ENCODE peak calls at places on chromosome 11, in five cellular contexts. One of them, this sample, is unnamed.

GRCh38 chr11:83051760-83052671 is 19.7 kb downstream of the RAB30 start:
- DNase-seq in fibroblast of lung: peak; percentile 97
- DNase-seq in A549: no peak
- DNase-seq in fibroblast of the aortic adventitia: peak; percentile 99
- DNase-seq in heart left ventricle: peak; percentile 67
- DNase-seq in this sample: peak; percentile 95

GRCh38 chr11:33651555-33651954 is 49.1 kb downstream of the C11orf91 start:
- DNase-seq in fibroblast of lung: no peak
- DNase-seq in A549: no peak
- DNase-seq in fibroblast of the aortic adventitia: no peak
- DNase-seq in heart left ventricle: no peak
- DNase-seq in this sample: no peak

GRCh38 chr11:33674035-33674814 is 26.4 kb downstream of the C11orf91 start:
- DNase-seq in fibroblast of lung: peak; percentile 91
- DNase-seq in A549: no peak
- DNase-seq in fibroblast of the aortic adventitia: peak; percentile 41
- DNase-seq in heart left ventricle: no peak
- DNase-seq in this sample: peak; percentile 68

GRCh38 chr11:64619811-64620285 is 28.8 kb downstream of the SLC22A12 start:
- DNase-seq in fibroblast of lung: peak; percentile 43
- DNase-seq in A549: no peak
- DNase-seq in fibroblast of the aortic adventitia: peak; percentile 71
- DNase-seq in heart left ventricle: peak; percentile 55
- DNase-seq in this sample: peak; percentile 16

GRCh38 chr11:102046841-102047240 is 396 bp upstream of the CFAP300 start:
- DNase-seq in fibroblast of lung: peak; percentile 70
- DNase-seq in A549: no peak
- DNase-seq in fibroblast of the aortic adventitia: peak; percentile 76
- DNase-seq in heart left ventricle: no peak
- DNase-seq in this sample: no peak

GRCh38 chr11:80694385-80694784 is 1253.6 kb upstream of the TENM4 start:
- DNase-seq in fibroblast of lung: no peak
- DNase-seq in A549: no peak
- DNase-seq in fibroblast of the aortic adventitia: no peak
- DNase-seq in heart left ventricle: no peak
- DNase-seq in this sample: no peak

GRCh38 chr11:94948070-94948617 is 25.2 kb downstream of the CWC15 start:
- DNase-seq in fibroblast of lung: peak; percentile 93
- DNase-seq in A549: no peak
- DNase-seq in fibroblast of the aortic adventitia: peak; percentile 68
- DNase-seq in heart left ventricle: no peak
- DNase-seq in this sample: peak; percentile 87

GRCh38 chr11:94151311-94151710 is 22.7 kb downstream of the PANX1 start:
- DNase-seq in fibroblast of lung: peak; percentile 50
- DNase-seq in A549: no peak
- DNase-seq in fibroblast of the aortic adventitia: no peak
- DNase-seq in heart left ventricle: no peak
- DNase-seq in this sample: no peak

GRCh38 chr11:119284344-119285157 is 32.4 kb downstream of the MCAM start:
- DNase-seq in fibroblast of lung: peak; percentile 36
- DNase-seq in A549: peak; percentile 25
- DNase-seq in fibroblast of the aortic adventitia: peak; percentile 64
- DNase-seq in heart left ventricle: no peak
- DNase-seq in this sample: peak; percentile 55

GRCh38 chr11:65502274-65502851 is 3.5 kb downstream of the MALAT1 start:
- DNase-seq in fibroblast of lung: peak; percentile 55
- DNase-seq in A549: no peak
- DNase-seq in fibroblast of the aortic adventitia: peak; percentile 77
- DNase-seq in heart left ventricle: peak; percentile 4
- DNase-seq in this sample: peak; percentile 75

GRCh38 chr11:17564687-17565042 is 17.6 kb downstream of the OTOG start:
- DNase-seq in fibroblast of lung: no peak
- DNase-seq in A549: no peak
- DNase-seq in fibroblast of the aortic adventitia: no peak
- DNase-seq in heart left ventricle: no peak
- DNase-seq in this sample: no peak

GRCh38 chr11:32420937-32421532 is 14.3 kb downstream of the WT1 start:
- DNase-seq in fibroblast of lung: peak; percentile 11
- DNase-seq in A549: no peak
- DNase-seq in fibroblast of the aortic adventitia: no peak
- DNase-seq in heart left ventricle: peak; percentile 62
- DNase-seq in this sample: no peak

GRCh38 chr11:84685976-84686375 is 941.2 kb downstream of the DLG2 start:
- DNase-seq in fibroblast of lung: no peak
- DNase-seq in A549: no peak
- DNase-seq in fibroblast of the aortic adventitia: no peak
- DNase-seq in heart left ventricle: no peak
- DNase-seq in this sample: no peak

GRCh38 chr11:72613977-72614376 is 60.2 kb downstream of the PDE2A start:
- DNase-seq in fibroblast of lung: no peak
- DNase-seq in A549: no peak
- DNase-seq in fibroblast of the aortic adventitia: no peak
- DNase-seq in heart left ventricle: peak; percentile 53
- DNase-seq in this sample: no peak

GRCh38 chr11:119772581-119772980 is 43.6 kb upstream of the NECTIN1 start:
- DNase-seq in fibroblast of lung: no peak
- DNase-seq in A549: no peak
- DNase-seq in fibroblast of the aortic adventitia: no peak
- DNase-seq in heart left ventricle: no peak
- DNase-seq in this sample: no peak

GRCh38 chr11:132037467-132037862 is 667.0 kb downstream of the NTM start:
- DNase-seq in fibroblast of lung: no peak
- DNase-seq in A549: no peak
- DNase-seq in fibroblast of the aortic adventitia: no peak
- DNase-seq in heart left ventricle: no peak
- DNase-seq in this sample: no peak

GRCh38 chr11:87353904-87354303 is 316.2 kb downstream of the TMEM135 start:
- DNase-seq in fibroblast of lung: no peak
- DNase-seq in A549: no peak
- DNase-seq in fibroblast of the aortic adventitia: no peak
- DNase-seq in heart left ventricle: no peak
- DNase-seq in this sample: no peak

GRCh38 chr11:12372111-12372510 is 5.3 kb upstream of the PARVA start:
- DNase-seq in fibroblast of lung: no peak
- DNase-seq in A549: no peak
- DNase-seq in fibroblast of the aortic adventitia: no peak
- DNase-seq in heart left ventricle: no peak
- DNase-seq in this sample: no peak

GRCh38 chr11:94845622-94846021 is 77.5 kb downstream of the AMOTL1 start:
- DNase-seq in fibroblast of lung: peak; percentile 27
- DNase-seq in A549: no peak
- DNase-seq in fibroblast of the aortic adventitia: no peak
- DNase-seq in heart left ventricle: no peak
- DNase-seq in this sample: peak; percentile 43

GRCh38 chr11:65814131-65814959 is 19.4 kb upstream of the SNX32 start:
- DNase-seq in fibroblast of lung: no peak
- DNase-seq in A549: no peak
- DNase-seq in fibroblast of the aortic adventitia: peak; percentile 39
- DNase-seq in heart left ventricle: peak; percentile 37
- DNase-seq in this sample: no peak

GRCh38 chr11:121231576-121232278 is 60.8 kb upstream of the SC5D start:
- DNase-seq in fibroblast of lung: no peak
- DNase-seq in A549: no peak
- DNase-seq in fibroblast of the aortic adventitia: no peak
- DNase-seq in heart left ventricle: peak; percentile 50
- DNase-seq in this sample: no peak

GRCh38 chr11:126407101-126407521 is 51.6 kb downstream of the ST3GAL4 start:
- DNase-seq in fibroblast of lung: no peak
- DNase-seq in A549: no peak
- DNase-seq in fibroblast of the aortic adventitia: no peak
- DNase-seq in heart left ventricle: no peak
- DNase-seq in this sample: no peak

GRCh38 chr11:68216171-68216938 is 3.3 kb upstream of the KMT5B start:
- DNase-seq in fibroblast of lung: no peak
- DNase-seq in A549: no peak
- DNase-seq in fibroblast of the aortic adventitia: no peak
- DNase-seq in heart left ventricle: peak; percentile 70
- DNase-seq in this sample: no peak

GRCh38 chr11:106463796-106464201 is 386.3 kb downstream of the AASDHPPT start:
- DNase-seq in fibroblast of lung: peak; percentile 66
- DNase-seq in A549: no peak
- DNase-seq in fibroblast of the aortic adventitia: peak; percentile 46
- DNase-seq in heart left ventricle: no peak
- DNase-seq in this sample: no peak

GRCh38 chr11:107998761-107999160 is 9.9 kb upstream of the CUL5 start:
- DNase-seq in fibroblast of lung: no peak
- DNase-seq in A549: no peak
- DNase-seq in fibroblast of the aortic adventitia: peak; percentile 22
- DNase-seq in heart left ventricle: no peak
- DNase-seq in this sample: no peak

GRCh38 chr11:66704659-66705360 is 24.2 kb downstream of the SPTBN2 start:
- DNase-seq in fibroblast of lung: no peak
- DNase-seq in A549: no peak
- DNase-seq in fibroblast of the aortic adventitia: no peak
- DNase-seq in heart left ventricle: no peak
- DNase-seq in this sample: no peak

GRCh38 chr11:66607126-66607834 is 9.2 kb upstream of the RBM14 start:
- DNase-seq in fibroblast of lung: peak; percentile 78
- DNase-seq in A549: no peak
- DNase-seq in fibroblast of the aortic adventitia: peak; percentile 96
- DNase-seq in heart left ventricle: peak; percentile 70
- DNase-seq in this sample: peak; percentile 89

GRCh38 chr11:65225284-65226102 is 36.3 kb upstream of the POLA2 start:
- DNase-seq in fibroblast of lung: peak; percentile 58
- DNase-seq in A549: no peak
- DNase-seq in fibroblast of the aortic adventitia: peak; percentile 68
- DNase-seq in heart left ventricle: peak; percentile 48
- DNase-seq in this sample: peak; percentile 53

GRCh38 chr11:66846671-66847091 is 3.4 kb downstream of the RCE1 start:
- DNase-seq in fibroblast of lung: no peak
- DNase-seq in A549: no peak
- DNase-seq in fibroblast of the aortic adventitia: no peak
- DNase-seq in heart left ventricle: no peak
- DNase-seq in this sample: no peak

GRCh38 chr11:1918436-1919315 is 827 bp upstream of the TNNT3 start:
- DNase-seq in fibroblast of lung: no peak
- DNase-seq in A549: no peak
- DNase-seq in fibroblast of the aortic adventitia: no peak
- DNase-seq in heart left ventricle: peak; percentile 38
- DNase-seq in this sample: no peak
- TF ChIP-seq CTCF in fibroblast of lung: peak; percentile 7
- TF ChIP-seq CTCF in A549: no peak
- TF ChIP-seq CTCF in fibroblast of the aortic adventitia: no peak
- TF ChIP-seq CTCF in heart left ventricle: no peak
- TF ChIP-seq CTCF in this sample: no peak

DNA sequence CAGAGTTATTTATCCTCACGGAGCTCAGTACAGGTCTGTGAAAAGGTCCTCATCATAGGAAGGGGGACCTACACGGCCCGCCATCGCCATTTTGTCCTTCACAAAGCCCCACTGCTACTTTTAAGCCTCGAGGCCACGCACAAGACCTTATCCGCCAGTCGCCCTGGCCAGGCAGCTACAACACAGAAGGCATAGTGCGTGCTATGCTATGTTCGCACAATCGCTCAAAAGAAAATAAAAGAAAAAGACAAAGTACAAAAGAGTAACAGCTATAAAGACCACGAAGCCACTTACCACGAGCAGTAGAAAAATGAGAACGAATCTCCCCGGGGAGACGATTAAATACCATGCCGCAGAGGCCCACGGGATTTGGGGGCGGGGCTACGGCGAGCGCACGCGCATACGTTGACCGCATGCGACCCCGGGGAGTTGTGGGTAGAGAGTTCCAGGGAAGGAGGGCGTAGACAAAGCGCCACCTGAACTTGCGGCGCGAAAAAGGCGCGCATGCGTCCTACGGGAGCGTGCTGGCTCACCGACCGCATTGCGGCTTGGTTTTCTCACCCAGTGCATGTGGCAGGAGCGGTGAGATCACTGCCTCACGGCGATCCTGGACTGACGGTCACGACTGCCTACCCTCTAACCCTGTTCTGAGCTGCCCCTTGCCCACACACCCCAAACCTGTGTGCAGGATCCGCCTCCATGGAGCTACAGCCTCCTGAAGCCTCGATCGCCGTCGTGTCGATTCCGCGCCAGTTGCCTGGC is 16.4 kb upstream of the WDR74 start:
- DNase-seq in fibroblast of lung: peak; percentile 97
- DNase-seq in A549: peak; percentile 95
- DNase-seq in fibroblast of the aortic adventitia: peak; percentile 97
- DNase-seq in heart left ventricle: peak; percentile 96
- DNase-seq in this sample: peak; percentile 98
- TF ChIP-seq CTCF in fibroblast of lung: no peak
- TF ChIP-seq CTCF in A549: no peak
- TF ChIP-seq CTCF in fibroblast of the aortic adventitia: no peak
- TF ChIP-seq CTCF in heart left ventricle: no peak
- TF ChIP-seq CTCF in this sample: no peak

GRCh38 chr11:97140885-97141494 is 751.2 kb downstream of the JRKL start:
- DNase-seq in fibroblast of lung: no peak
- DNase-seq in A549: no peak
- DNase-seq in fibroblast of the aortic adventitia: no peak
- DNase-seq in heart left ventricle: no peak
- DNase-seq in this sample: no peak
- TF ChIP-seq CTCF in fibroblast of lung: peak; percentile 35
- TF ChIP-seq CTCF in A549: no peak
- TF ChIP-seq CTCF in fibroblast of the aortic adventitia: no peak
- TF ChIP-seq CTCF in heart left ventricle: peak; percentile 42
- TF ChIP-seq CTCF in this sample: peak; percentile 21

GRCh38 chr11:70523384-70524095 is 125.2 kb downstream of the CTTN start:
- DNase-seq in fibroblast of lung: no peak
- DNase-seq in A549: no peak
- DNase-seq in fibroblast of the aortic adventitia: no peak
- DNase-seq in heart left ventricle: peak; percentile 11
- DNase-seq in this sample: no peak

GRCh38 chr11:70521475-70522260 is 123.3 kb downstream of the CTTN start:
- DNase-seq in fibroblast of lung: no peak
- DNase-seq in A549: no peak
- DNase-seq in fibroblast of the aortic adventitia: no peak
- DNase-seq in heart left ventricle: peak; percentile 9
- DNase-seq in this sample: no peak

GRCh38 chr11:70522261-70522612 is 123.9 kb downstream of the CTTN start:
- DNase-seq in fibroblast of lung: no peak
- DNase-seq in A549: no peak
- DNase-seq in fibroblast of the aortic adventitia: no peak
- DNase-seq in heart left ventricle: peak; percentile 7
- DNase-seq in this sample: no peak

GRCh38 chr11:70524096-70524922 is 126.0 kb downstream of the CTTN start:
- DNase-seq in fibroblast of lung: peak; percentile 55
- DNase-seq in A549: no peak
- DNase-seq in fibroblast of the aortic adventitia: no peak
- DNase-seq in heart left ventricle: peak; percentile 15
- DNase-seq in this sample: no peak

DNA sequence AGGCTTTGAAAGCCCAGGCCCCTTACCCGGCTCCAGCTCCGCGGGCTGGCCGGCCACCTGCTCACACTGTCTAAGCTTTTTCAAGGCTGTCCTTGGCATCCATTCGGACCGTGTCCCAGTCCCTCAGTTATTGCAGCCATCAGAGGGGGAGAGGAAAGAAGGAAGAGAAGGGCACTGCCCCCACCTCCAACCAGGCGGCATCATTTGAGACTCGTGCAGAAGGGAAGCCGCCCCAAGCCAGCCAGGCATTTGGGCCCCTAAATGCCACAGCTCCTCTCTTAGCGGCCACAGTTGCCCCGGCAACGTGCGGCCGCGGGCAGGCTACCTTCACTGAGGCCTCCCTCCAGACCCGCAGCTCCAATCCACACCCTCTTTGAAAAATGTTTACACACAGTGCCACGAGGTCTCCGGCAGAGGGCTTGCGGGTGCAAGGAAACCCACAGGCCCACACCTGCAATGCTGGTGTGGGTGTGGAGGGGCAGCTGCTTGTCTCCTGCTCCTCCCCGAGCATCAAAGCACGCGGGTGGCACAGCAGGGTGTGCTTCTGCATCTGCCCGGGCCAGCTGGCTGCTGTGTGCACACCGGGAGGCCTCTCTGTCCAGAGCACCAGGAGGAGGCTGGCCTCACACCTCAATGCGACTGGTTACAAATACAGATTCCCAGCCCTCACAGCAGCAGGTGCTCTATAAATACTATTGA is 124.4 kb downstream of the CTTN start:
- DNase-seq in fibroblast of lung: peak; percentile 22
- DNase-seq in A549: no peak
- DNase-seq in fibroblast of the aortic adventitia: no peak
- DNase-seq in heart left ventricle: peak; percentile 13
- DNase-seq in this sample: no peak
- TF ChIP-seq CTCF in fibroblast of lung: no peak
- TF ChIP-seq CTCF in A549: no peak
- TF ChIP-seq CTCF in fibroblast of the aortic adventitia: no peak
- TF ChIP-seq CTCF in heart left ventricle: no peak
- TF ChIP-seq CTCF in this sample: peak; percentile 11